ENCODE peak calls at places on chromosomes 1 and 21, in four cellular contexts. R is HepG2, C is K562, J is GM12878. H is an unnamed sample.

GRCh38 chr1:205313681-205314308 is 7.8 kb downstream of the NUAK2 start:
- DNase-seq in R (no peak), C (no peak), J (peak; percentile 48), H (peak; percentile 82)

GRCh38 chr1:116879478-116880133 is 30.1 kb upstream of the PTGFRN start:
- DNase-seq in J (no peak), R (no peak), C (no peak), H (no peak)

GRCh38 chr1:230977781-230978490 is 725 bp downstream of the TTC13 start:
- DNase-seq in R (peak; percentile 55), C (peak; percentile 40), J (no peak), H (peak; percentile 34)

GRCh38 chr1:84782881-84783280 is 92.6 kb upstream of the SSX2IP start:
- DNase-seq in J (no peak), R (no peak), C (no peak), H (no peak)

GRCh38 chr1:15843826-15844572 is 3.5 kb upstream of the SPEN start:
- DNase-seq in J (no peak), C (no peak), R (no peak), H (no peak)

GRCh38 chr1:53736290-53736689 is 2.7 kb downstream of the GLIS1 start:
- DNase-seq in J (no peak), C (no peak), R (no peak), H (no peak)

GRCh38 chr1:91450260-91450659 is 45.6 kb upstream of the HFM1 start:
- DNase-seq in J (no peak), R (no peak), C (no peak), H (no peak)

GRCh38 chr1:29673669-29674624 is 437.6 kb downstream of the PTPRU start:
- DNase-seq in J (no peak), C (no peak), R (no peak), H (no peak)

GRCh38 chr1:205259361-205259832 is 31.7 kb downstream of the TMCC2 start:
- DNase-seq in R (no peak), C (no peak), J (no peak), H (no peak)

GRCh38 chr1:219961684-219962083 is 33.3 kb upstream of the SLC30A10 start:
- DNase-seq in J (no peak), C (no peak), R (no peak), H (no peak)

GRCh38 chr1:114668784-114669561 is 876 bp downstream of the DENND2C start:
- DNase-seq in C (no peak), R (peak; percentile 37), J (no peak), H (no peak)

GRCh38 chr1:27560271-27561125 is 43.4 kb downstream of the AHDC1 start:
- DNase-seq in C (no peak), J (no peak), R (no peak), H (no peak)

GRCh38 chr1:206800411-206800810 is 28.1 kb upstream of the IL10 start:
- DNase-seq in C (no peak), R (no peak), J (no peak), H (no peak)

GRCh38 chr1:61079898-61080336 is 2.4 kb upstream of the NFIA start:
- DNase-seq in C (peak; percentile 85), R (peak; percentile 77), J (no peak), H (peak; percentile 74)

GRCh38 chr1:54381524-54381923 is 24.7 kb downstream of the SSBP3 start:
- DNase-seq in R (no peak), J (no peak), C (no peak), H (no peak)

GRCh38 chr1:21299780-21300395 is 9.6 kb upstream of the ECE1 start:
- DNase-seq in C (no peak), R (no peak), J (no peak), H (no peak)

GRCh38 chr21:28773036-28773435 is 219.6 kb downstream of the LTN1 start:
- DNase-seq in C (no peak), R (no peak), J (no peak), H (no peak)

GRCh38 chr1:58983633-58984301 is 199.9 kb upstream of the JUN start:
- DNase-seq in R (no peak), C (no peak), J (no peak), H (no peak)

GRCh38 chr1:9181990-9182783 is 52.4 kb upstream of the H6PD start:
- DNase-seq in C (no peak), R (peak; percentile 53), J (no peak), H (peak; percentile 56)

GRCh38 chr1:41005876-41006275 is 15.6 kb downstream of the SLFNL1 start:
- DNase-seq in J (peak; percentile 7), R (no peak), C (no peak), H (no peak)

GRCh38 chr1:231628207-231628876 is 1.8 kb downstream of the DISC1 start:
- DNase-seq in J (no peak), R (peak; percentile 91), C (no peak), H (no peak)

GRCh38 chr1:98221926-98222325 is 301.1 kb upstream of the DPYD start:
- DNase-seq in C (no peak), J (no peak), R (peak; percentile 1), H (no peak)

GRCh38 chr1:168045311-168045710 is 91.4 kb downstream of the GPR161 start:
- DNase-seq in J (no peak), C (no peak), R (no peak), H (no peak)

GRCh38 chr1:204361341-204361771 is 1.6 kb upstream of the PLEKHA6 start:
- DNase-seq in C (no peak), R (no peak), J (no peak), H (no peak)

GRCh38 chr1:220326578-220326977 is 54.3 kb upstream of the RAB3GAP2 start:
- DNase-seq in C (no peak), R (no peak), J (no peak), H (no peak)

GRCh38 chr1:46302091-46303037 is 1.1 kb downstream of the LRRC41 start:
- DNase-seq in R (peak; percentile 23), J (no peak), C (peak; percentile 74), H (peak; percentile 43)

GRCh38 chr1:50123071-50123470 is 14.4 kb downstream of the ELAVL4 start:
- DNase-seq in R (peak; percentile 2), J (no peak), C (no peak), H (no peak)

GRCh38 chr1:102234753-102235359 is 238.1 kb upstream of the OLFM3 start:
- DNase-seq in C (no peak), R (no peak), J (no peak), H (no peak)

GRCh38 chr1:247007511-247008405 is at the start of gene ZNF695:
- DNase-seq in J (peak; percentile 59), C (peak; percentile 97), R (peak; percentile 97), H (peak; percentile 98)

DNA sequence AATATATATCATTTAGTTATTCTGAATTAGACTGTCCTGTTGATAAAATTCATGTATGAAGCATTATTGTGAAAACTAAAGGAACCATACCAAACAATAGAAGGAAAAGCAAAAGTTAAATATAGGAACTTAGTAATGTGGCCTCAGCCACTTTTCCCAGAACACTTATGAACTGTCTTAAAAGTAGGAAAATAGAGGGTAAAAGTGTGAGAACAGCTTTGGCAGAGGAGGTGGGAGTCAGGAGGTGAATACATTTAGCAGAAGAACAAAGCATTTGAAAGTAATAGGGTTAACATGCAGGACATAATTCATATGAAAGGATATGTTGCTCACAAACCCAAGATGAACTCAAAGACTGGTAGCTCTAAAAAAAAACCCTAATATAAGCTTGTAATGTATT is 121.9 kb downstream of the KCNT2 start:
- DNase-seq in R (no peak), J (no peak), C (no peak), H (no peak)
- TF ChIP-seq TCF7 in R (no peak), J (no peak), C (no peak), H (no peak)

GRCh38 chr1:158496379-158496778 is 24.4 kb downstream of the OR10R2 start:
- DNase-seq in J (no peak), R (no peak), C (peak; percentile 9), H (no peak)
- TF ChIP-seq TCF7 in J (no peak), R (no peak), C (no peak), H (no peak)

GRCh38 chr1:158035976-158036583 is 42.6 kb downstream of the KIRREL1 start:
- DNase-seq in J (no peak), R (peak; percentile 5), C (no peak), H (no peak)
- TF ChIP-seq TCF7 in J (no peak), R (no peak), C (no peak), H (no peak)

DNA sequence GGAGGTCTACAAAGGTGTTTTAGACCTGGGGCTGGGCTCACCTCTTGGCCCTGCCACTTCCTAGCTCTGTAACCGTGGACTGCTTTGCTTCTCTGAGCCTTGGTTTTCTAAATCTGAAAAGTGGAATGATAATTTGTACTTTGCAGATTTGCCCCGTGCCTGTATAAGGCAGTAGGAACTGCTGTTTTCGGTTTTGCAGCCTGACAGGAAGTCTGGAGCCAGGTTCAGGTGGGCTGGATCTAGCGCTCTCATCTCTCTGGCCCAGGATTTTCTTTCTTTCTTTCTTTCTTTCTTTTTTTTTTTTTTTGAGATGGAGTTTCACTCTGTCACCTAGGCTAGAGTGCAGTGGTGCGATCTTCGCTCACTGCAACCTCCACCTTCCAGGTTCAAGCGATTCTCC is 17.2 kb downstream of the IFNAR2 start:
- DNase-seq in R (no peak), C (no peak), J (no peak), H (no peak)
- TF ChIP-seq TCF7 in R (no peak), C (no peak), J (no peak), H (no peak)

GRCh38 chr21:45640888-45641479 is 2.5 kb upstream of the PCBP3 start:
- DNase-seq in R (no peak), J (peak; percentile 56), C (no peak), H (peak; percentile 62)
- TF ChIP-seq TCF7 in R (no peak), J (no peak), C (no peak), H (no peak)

H was measured in WTC11.